ENCODE peak calls at places on chromosomes 2 and 18, in seven cellular contexts. E is fibroblast of pulmonary artery, K is SK-N-SH, N is HFF-Myc, L is cardiac fibroblast, H is cardiac muscle cell, U is type B pancreatic cell. J is an unnamed sample.

GRCh38 chr2:144460981-144461766 is 58.7 kb downstream of the ZEB2 start:
- DNase-seq in L (peak), H (no peak), N (peak), U (no peak), E (peak), K (no peak), J (no peak)

GRCh38 chr2:70645733-70646420 is 92.3 kb upstream of the TGFA start:
- DNase-seq in E (no peak), N (no peak), U (no peak), L (no peak), K (peak), H (peak), J (no peak)

GRCh38 chr18:9401166-9401565 is 66.6 kb downstream of the TWSG1 start:
- DNase-seq in N (no peak), K (no peak), L (peak), H (no peak), E (peak), U (no peak), J (no peak)

GRCh38 chr18:25946540-25946939 is 143.9 kb downstream of the SS18 start:
- DNase-seq in L (no peak), K (no peak), H (no peak), N (no peak), U (no peak), E (no peak), J (no peak)

GRCh38 chr2:36449943-36450392 is 94.4 kb downstream of the CRIM1 start:
- DNase-seq in H (peak), L (peak), N (no peak), U (no peak), K (no peak), E (peak), J (no peak)

GRCh38 chr2:235087812-235088607 is 136.2 kb downstream of the SH3BP4 start:
- DNase-seq in H (no peak), E (peak), K (peak), U (peak), N (no peak), L (peak), J (no peak)

GRCh38 chr2:176080540-176081355 is 3.0 kb downstream of the EVX2 start:
- DNase-seq in E (no peak), U (no peak), L (no peak), K (peak), H (no peak), N (no peak), J (no peak)

GRCh38 chr2:145845207-145845894 is 1325.4 kb upstream of the ZEB2 start:
- DNase-seq in N (no peak), U (no peak), K (no peak), E (peak), L (peak), H (no peak), J (no peak)

GRCh38 chr2:104337869-104338268 is 516.0 kb upstream of the POU3F3 start:
- DNase-seq in U (no peak), E (no peak), K (no peak), L (no peak), N (no peak), H (no peak), J (no peak)

GRCh38 chr2:136572335-136572734 is 193.0 kb upstream of the THSD7B start:
- DNase-seq in L (no peak), U (no peak), E (no peak), K (no peak), N (no peak), H (no peak), J (no peak)

GRCh38 chr2:53490659-53491058 is 276.9 kb upstream of the CHAC2 start:
- DNase-seq in U (no peak), K (no peak), N (no peak), H (no peak), L (peak), E (peak), J (no peak)

GRCh38 chr2:36287363-36288275 is 68.0 kb upstream of the CRIM1 start:
- DNase-seq in E (peak), H (no peak), U (no peak), K (no peak), L (peak), N (no peak), J (no peak)

GRCh38 chr18:45287531-45287930 is 327.7 kb upstream of the SLC14A2 start:
- DNase-seq in L (no peak), N (no peak), E (no peak), K (no peak), H (no peak), U (no peak), J (no peak)

GRCh38 chr2:99880148-99880983 is 262.0 kb downstream of the AFF3 start:
- DNase-seq in E (peak), L (peak), U (no peak), N (no peak), K (peak), H (peak), J (no peak)

GRCh38 chr2:238720232-238720672 is 127.6 kb upstream of the TWIST2 start:
- DNase-seq in L (peak), H (no peak), N (no peak), E (peak), K (peak), U (no peak), J (no peak)

GRCh38 chr2:217289909-217290283 is 430.0 kb upstream of the TNP1 start:
- DNase-seq in L (no peak), H (peak), E (peak), N (no peak), K (peak), U (no peak), J (no peak)

GRCh38 chr2:192544371-192544955 is 349.7 kb upstream of the TMEFF2 start:
- DNase-seq in K (no peak), N (no peak), L (no peak), E (peak), U (no peak), H (peak), J (no peak)

GRCh38 chr2:85277416-85278158 is 50.2 kb downstream of the TGOLN2 start:
- DNase-seq in E (peak), L (peak), N (peak), U (no peak), H (peak), K (peak), J (peak)

GRCh38 chr2:127428815-127429109 is 10.5 kb downstream of the PROC start:
- DNase-seq in E (no peak), K (no peak), N (no peak), L (no peak), U (no peak), H (no peak), J (no peak)

GRCh38 chr2:143948710-143949109 is 571.2 kb downstream of the ZEB2 start:
- DNase-seq in K (no peak), E (no peak), N (no peak), H (no peak), L (no peak), U (no peak), J (no peak)

GRCh38 chr18:8794133-8794986 is 89.0 kb downstream of the MTCL1 start:
- DNase-seq in N (no peak), E (no peak), K (peak), H (no peak), U (no peak), L (peak), J (no peak)

GRCh38 chr2:171407030-171407707 is 26.6 kb downstream of the METTL8 start:
- DNase-seq in H (no peak), N (no peak), K (no peak), E (no peak), L (no peak), U (no peak), J (no peak)

GRCh38 chr18:62584241-62585120 is 61.7 kb downstream of the ZCCHC2 start:
- DNase-seq in K (peak), H (peak), N (peak), E (peak), U (peak), L (peak), J (peak)

GRCh38 chr2:128773641-128774319 is 455.1 kb upstream of the HS6ST1 start:
- DNase-seq in L (no peak), U (peak), H (no peak), E (no peak), N (no peak), K (no peak), J (no peak)

GRCh38 chr2:186891219-186891621 is 42.2 kb upstream of the ZSWIM2 start:
- DNase-seq in U (no peak), L (peak), K (no peak), N (no peak), H (no peak), E (peak), J (no peak)

GRCh38 chr2:223956267-223956666 is 996 bp upstream of the MRPL44 start:
- DNase-seq in K (no peak), H (no peak), U (no peak), N (no peak), E (no peak), L (no peak), J (no peak)

GRCh38 chr2:204667990-204668389 is 122.7 kb downstream of the PARD3B start:
- DNase-seq in K (no peak), U (no peak), N (no peak), H (no peak), L (no peak), E (no peak), J (no peak)

GRCh38 chr18:54205951-54206350 is 18.5 kb downstream of the MBD2 start:
- DNase-seq in N (no peak), K (no peak), H (no peak), E (peak), L (peak), U (no peak), J (no peak)

GRCh38 chr2:128272586-128273468 is 45.8 kb downstream of the HS6ST1 start:
- DNase-seq in L (no peak), N (no peak), H (no peak), E (no peak), K (no peak), U (no peak), J (no peak)

GRCh38 chr2:18251486-18251885 is 309.0 kb downstream of the RDH14 start:
- DNase-seq in E (no peak), H (no peak), N (no peak), U (no peak), L (no peak), K (no peak), J (no peak)

GRCh38 chr2:151634726-151635467 is 99.4 kb downstream of the NEB start:
- DNase-seq in L (peak), N (no peak), K (no peak), E (no peak), H (no peak), U (no peak), J (no peak)

GRCh38 chr2:151638188-151638933 is 95.9 kb downstream of the NEB start:
- DNase-seq in H (no peak), L (no peak), E (no peak), N (no peak), K (no peak), U (no peak), J (no peak)

GRCh38 chr2:151644580-151644979 is 89.7 kb downstream of the NEB start:
- DNase-seq in N (no peak), L (no peak), H (no peak), K (no peak), U (no peak), E (no peak), J (no peak)

GRCh38 chr2:151637284-151637781 is 96.9 kb downstream of the NEB start:
- DNase-seq in E (no peak), N (no peak), K (no peak), U (no peak), H (no peak), L (no peak), J (no peak)

GRCh38 chr2:151640087-151640486 is 94.2 kb downstream of the NEB start:
- DNase-seq in H (no peak), K (no peak), L (no peak), N (no peak), U (no peak), E (no peak), J (no peak)
- TF ChIP-seq CTCF in H (no peak), K (no peak), L (no peak), N (no peak), U (peak), E (no peak), J (peak)

GRCh38 chr2:200705305-200705985 is 106.3 kb upstream of the BZW1 start:
- DNase-seq in K (no peak), E (peak), L (peak), N (no peak), H (no peak), U (no peak), J (no peak)
- TF ChIP-seq CTCF in K (no peak), E (peak), L (peak), N (peak), H (peak), U (peak), J (no peak)

GRCh38 chr2:141554810-141555209 is 576.0 kb downstream of the LRP1B start:
- DNase-seq in E (peak), L (peak), N (peak), K (peak), H (peak), U (no peak), J (no peak)
- TF ChIP-seq CTCF in E (peak), L (no peak), N (peak), K (peak), H (peak), U (peak), J (no peak)

DNA sequence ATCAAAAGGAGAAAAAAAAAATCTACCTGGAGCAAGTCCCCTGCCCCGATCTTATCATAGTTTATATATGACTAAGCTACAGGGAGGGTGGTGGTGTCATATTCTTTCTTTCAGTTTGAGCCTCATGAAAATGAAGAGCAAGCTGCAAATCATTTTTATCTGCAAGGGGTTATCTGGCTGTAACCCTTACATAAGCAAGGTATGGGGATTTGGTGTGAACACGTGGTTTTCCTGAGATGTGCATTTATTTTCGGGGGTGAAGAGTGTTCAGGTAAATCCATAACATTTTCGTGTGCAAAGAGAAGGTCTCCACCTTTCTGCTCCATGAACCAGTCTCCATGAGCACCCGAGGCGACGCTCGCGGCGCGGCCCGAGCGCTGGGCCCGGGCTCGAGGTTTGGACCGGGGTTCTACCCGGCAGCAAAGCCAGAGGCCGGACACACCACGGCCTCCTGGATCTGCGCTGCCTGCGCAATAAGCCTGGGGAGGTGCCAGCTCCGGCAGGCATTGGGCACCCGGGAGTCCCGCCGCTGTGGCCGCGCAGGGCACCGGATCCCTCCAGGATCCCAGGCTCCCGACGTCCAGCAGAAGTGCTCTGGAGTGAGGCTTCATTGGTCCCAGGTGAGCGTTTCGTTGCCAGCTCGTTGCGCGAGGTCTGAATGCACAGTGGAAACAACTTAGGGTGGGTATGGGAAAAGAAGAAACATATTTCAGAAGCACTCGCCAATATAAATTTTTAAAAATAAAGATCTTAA is 36.1 kb upstream of the GPD2 start:
- DNase-seq in L (no peak), H (peak), N (no peak), U (peak), E (peak), K (peak), J (no peak)
- TF ChIP-seq CTCF in L (no peak), H (no peak), N (no peak), U (no peak), E (no peak), K (no peak), J (no peak)

DNA sequence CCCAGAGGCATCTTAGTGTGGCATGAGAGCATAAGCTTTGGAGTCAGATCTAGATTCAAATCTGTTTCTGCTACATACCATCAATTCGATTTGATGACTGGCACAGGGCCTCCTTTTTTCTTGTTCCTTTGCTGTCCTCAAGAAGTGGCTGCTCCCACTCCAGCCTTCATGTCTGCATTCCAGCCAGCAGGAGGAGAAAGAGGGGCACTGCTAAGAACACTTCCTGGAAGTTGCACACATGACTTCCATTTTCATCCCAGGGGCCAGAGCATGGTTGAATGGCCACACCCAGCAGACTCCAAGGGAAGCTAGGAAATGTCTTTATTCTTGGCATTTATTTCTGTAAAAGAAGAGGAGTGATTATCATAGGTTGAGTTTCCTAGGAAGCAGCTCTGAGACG is 50.4 kb downstream of the EML6 start:
- DNase-seq in K (no peak), H (no peak), U (no peak), L (peak), E (peak), N (no peak), J (no peak)
- TF ChIP-seq CTCF in K (peak), H (peak), U (peak), L (peak), E (peak), N (peak), J (no peak)

DNA sequence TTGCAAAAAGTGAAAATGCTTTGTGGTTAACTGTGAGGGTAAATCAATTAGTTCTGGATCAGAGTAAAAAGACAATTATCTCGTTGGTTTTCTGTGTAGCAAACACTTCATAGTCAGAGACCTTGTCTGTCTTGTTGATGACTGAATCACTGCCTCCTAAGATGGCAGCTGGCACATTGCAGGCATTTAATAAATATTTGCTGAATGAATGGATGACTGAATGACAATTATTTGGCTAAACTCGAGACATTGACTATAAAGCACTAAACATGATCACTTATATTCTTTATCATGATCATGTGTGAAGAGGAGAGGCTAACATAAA is 96.2 kb downstream of the MAIP1 start:
- DNase-seq in H (no peak), E (no peak), N (no peak), U (no peak), L (no peak), K (no peak), J (no peak)
- TF ChIP-seq CTCF in H (no peak), E (no peak), N (no peak), U (no peak), L (no peak), K (no peak), J (no peak)

GRCh38 chr2:230700447-230700846 is 12.2 kb upstream of the CAB39 start:
- DNase-seq in K (no peak), E (peak), L (peak), U (no peak), N (no peak), H (no peak), J (no peak)
- TF ChIP-seq CTCF in K (no peak), E (no peak), L (no peak), U (no peak), N (no peak), H (no peak), J (no peak)

GRCh38 chr18:69000366-69000765 is 202.5 kb downstream of the CCDC102B start:
- DNase-seq in H (no peak), N (no peak), E (peak), L (peak), K (no peak), U (no peak), J (no peak)

GRCh38 chr18:68997845-68998244 is 200.0 kb downstream of the CCDC102B start:
- DNase-seq in U (no peak), H (no peak), E (no peak), K (no peak), L (no peak), N (no peak), J (no peak)

DNA sequence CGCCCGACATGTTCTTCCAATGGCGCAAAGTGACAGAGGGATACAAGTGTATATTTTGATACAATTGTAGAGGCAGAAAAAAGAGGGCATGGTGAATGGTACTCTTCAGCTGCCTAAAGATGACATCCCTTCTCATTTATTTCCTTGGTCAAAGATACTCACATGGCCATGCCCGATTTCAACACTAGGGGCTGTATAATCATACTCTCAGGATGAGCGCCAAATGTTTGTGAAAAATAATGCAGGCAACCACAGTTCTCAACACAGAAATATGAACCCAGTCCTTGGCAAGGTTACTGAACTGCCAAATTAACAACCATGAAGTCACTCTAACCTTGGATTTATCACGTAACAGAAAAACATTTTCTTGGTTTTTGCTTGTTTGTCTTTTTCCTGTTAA is 204.4 kb downstream of the CCDC102B start:
- DNase-seq in K (peak), E (no peak), H (no peak), N (no peak), U (no peak), L (no peak), J (no peak)
- TF ChIP-seq CTCF in K (peak), E (peak), H (no peak), N (peak), U (peak), L (peak), J (peak)

GRCh38 chr2:207239222-207239674 is 73.5 kb upstream of the KLF7 start:
- DNase-seq in L (peak), U (no peak), N (peak), K (no peak), H (no peak), E (peak), J (no peak)
- TF ChIP-seq CTCF in L (no peak), U (no peak), N (no peak), K (no peak), H (no peak), E (no peak), J (no peak)

J was measured in mesothelial cell of epicardium.